ENCODE peak calls at places on chromosomes 7 and 10, in nine cellular contexts. One of them, this sample, is unnamed. For H3K36me3, the result is how much of the 10 kb centered on the place peaks cover.

GRCh38 chr10:90964781-90965462 is 44.0 kb upstream of the ANKRD1 start:
- DNase-seq in IMR-90: no peak
- DNase-seq in body of pancreas: no peak
- DNase-seq in right lobe of liver: no peak
- DNase-seq in SK-N-SH: peak
- DNase-seq in OCI-LY7: no peak
- DNase-seq in upper lobe of right lung: no peak
- DNase-seq in fibroblast of lung: peak
- DNase-seq in left ventricle myocardium inferior: peak
- DNase-seq in this sample: no peak

GRCh38 chr7:139591550-139592195 is 68.2 kb downstream of the CLEC2L start:
- DNase-seq in body of pancreas: no peak
- DNase-seq in SK-N-SH: no peak
- DNase-seq in IMR-90: no peak
- DNase-seq in fibroblast of lung: no peak
- DNase-seq in right lobe of liver: no peak
- DNase-seq in upper lobe of right lung: no peak
- DNase-seq in OCI-LY7: no peak
- DNase-seq in left ventricle myocardium inferior: no peak
- DNase-seq in this sample: no peak

GRCh38 chr7:38425509-38425908 is 152.1 kb upstream of the TARP start:
- DNase-seq in body of pancreas: no peak
- DNase-seq in left ventricle myocardium inferior: no peak
- DNase-seq in upper lobe of right lung: no peak
- DNase-seq in right lobe of liver: no peak
- DNase-seq in OCI-LY7: peak
- DNase-seq in IMR-90: no peak
- DNase-seq in SK-N-SH: no peak
- DNase-seq in fibroblast of lung: no peak
- DNase-seq in this sample: no peak

GRCh38 chr10:66752714-66753113 is 173.1 kb upstream of the LRRTM3 start:
- DNase-seq in SK-N-SH: no peak
- DNase-seq in fibroblast of lung: peak
- DNase-seq in left ventricle myocardium inferior: no peak
- DNase-seq in OCI-LY7: no peak
- DNase-seq in right lobe of liver: no peak
- DNase-seq in body of pancreas: no peak
- DNase-seq in upper lobe of right lung: no peak
- DNase-seq in IMR-90: peak
- DNase-seq in this sample: no peak

GRCh38 chr10:14545827-14546226 is 215.1 kb upstream of the FRMD4A start:
- DNase-seq in left ventricle myocardium inferior: no peak
- DNase-seq in upper lobe of right lung: no peak
- DNase-seq in right lobe of liver: no peak
- DNase-seq in SK-N-SH: no peak
- DNase-seq in fibroblast of lung: peak
- DNase-seq in OCI-LY7: peak
- DNase-seq in IMR-90: peak
- DNase-seq in body of pancreas: no peak
- DNase-seq in this sample: no peak

GRCh38 chr10:69885379-69886156 is 83.9 kb downstream of the COL13A1 start:
- DNase-seq in IMR-90: peak
- DNase-seq in left ventricle myocardium inferior: no peak
- DNase-seq in fibroblast of lung: no peak
- DNase-seq in SK-N-SH: peak
- DNase-seq in body of pancreas: no peak
- DNase-seq in upper lobe of right lung: no peak
- DNase-seq in right lobe of liver: no peak
- DNase-seq in OCI-LY7: peak
- DNase-seq in this sample: no peak

GRCh38 chr10:25498645-25499044 is 323.8 kb downstream of the GPR158 start:
- DNase-seq in fibroblast of lung: no peak
- DNase-seq in upper lobe of right lung: no peak
- DNase-seq in OCI-LY7: no peak
- DNase-seq in left ventricle myocardium inferior: no peak
- DNase-seq in right lobe of liver: no peak
- DNase-seq in body of pancreas: no peak
- DNase-seq in IMR-90: no peak
- DNase-seq in SK-N-SH: no peak
- DNase-seq in this sample: no peak

GRCh38 chr10:60480865-60481563 is 91.3 kb upstream of the ANK3 start:
- DNase-seq in right lobe of liver: no peak
- DNase-seq in OCI-LY7: no peak
- DNase-seq in fibroblast of lung: peak
- DNase-seq in upper lobe of right lung: no peak
- DNase-seq in body of pancreas: peak
- DNase-seq in SK-N-SH: no peak
- DNase-seq in left ventricle myocardium inferior: no peak
- DNase-seq in IMR-90: peak
- DNase-seq in this sample: no peak

GRCh38 chr7:115191506-115191905 is 269.6 kb downstream of the MDFIC start:
- DNase-seq in left ventricle myocardium inferior: no peak
- DNase-seq in fibroblast of lung: no peak
- DNase-seq in IMR-90: peak
- DNase-seq in SK-N-SH: no peak
- DNase-seq in body of pancreas: no peak
- DNase-seq in OCI-LY7: no peak
- DNase-seq in right lobe of liver: no peak
- DNase-seq in upper lobe of right lung: no peak
- DNase-seq in this sample: no peak

GRCh38 chr10:133326745-133327650 is 9.7 kb downstream of the CALY start:
- DNase-seq in OCI-LY7: no peak
- DNase-seq in left ventricle myocardium inferior: no peak
- DNase-seq in right lobe of liver: no peak
- DNase-seq in SK-N-SH: no peak
- DNase-seq in fibroblast of lung: peak
- DNase-seq in upper lobe of right lung: no peak
- DNase-seq in body of pancreas: no peak
- DNase-seq in IMR-90: peak
- DNase-seq in this sample: no peak

GRCh38 chr7:105024734-105025133 is 10.7 kb downstream of the KMT2E start:
- DNase-seq in SK-N-SH: no peak
- DNase-seq in fibroblast of lung: peak
- DNase-seq in OCI-LY7: no peak
- DNase-seq in body of pancreas: no peak
- DNase-seq in IMR-90: peak
- DNase-seq in left ventricle myocardium inferior: no peak
- DNase-seq in upper lobe of right lung: no peak
- DNase-seq in right lobe of liver: no peak
- DNase-seq in this sample: no peak

GRCh38 chr7:139602143-139602722 is 78.7 kb downstream of the CLEC2L start:
- DNase-seq in OCI-LY7: peak
- DNase-seq in SK-N-SH: peak
- DNase-seq in IMR-90: peak
- DNase-seq in upper lobe of right lung: no peak
- DNase-seq in fibroblast of lung: peak
- DNase-seq in left ventricle myocardium inferior: no peak
- DNase-seq in body of pancreas: no peak
- DNase-seq in right lobe of liver: peak
- DNase-seq in this sample: no peak

GRCh38 chr10:29315814-29316213 is 26.9 kb downstream of the LYZL1 start:
- DNase-seq in upper lobe of right lung: no peak
- DNase-seq in fibroblast of lung: no peak
- DNase-seq in right lobe of liver: no peak
- DNase-seq in body of pancreas: no peak
- DNase-seq in IMR-90: no peak
- DNase-seq in OCI-LY7: no peak
- DNase-seq in SK-N-SH: no peak
- DNase-seq in left ventricle myocardium inferior: no peak
- DNase-seq in this sample: no peak

DNA sequence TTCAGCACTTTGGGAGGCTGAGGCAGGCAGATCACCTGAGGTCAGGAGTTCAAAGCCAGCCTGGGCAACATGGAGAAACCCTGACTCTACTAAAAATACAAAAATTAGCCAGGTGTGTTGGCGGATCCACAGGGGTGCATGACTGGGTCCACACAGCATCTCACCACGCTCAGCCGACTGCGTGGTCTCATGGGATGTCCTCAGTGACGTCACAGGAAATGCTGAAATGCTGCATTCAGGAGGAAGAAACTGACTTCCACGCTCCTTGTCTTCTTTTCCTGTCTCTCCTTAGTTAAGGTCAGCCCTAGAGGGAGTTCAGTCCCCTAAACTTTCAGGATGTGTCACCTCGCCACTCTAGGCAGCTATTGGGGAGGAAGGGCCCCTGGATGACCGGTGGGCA is 42.9 kb downstream of the XRCC2 start:
- DNase-seq in left ventricle myocardium inferior: no peak
- DNase-seq in body of pancreas: no peak
- DNase-seq in SK-N-SH: no peak
- DNase-seq in fibroblast of lung: no peak
- DNase-seq in IMR-90: no peak
- DNase-seq in right lobe of liver: no peak
- DNase-seq in OCI-LY7: no peak
- DNase-seq in upper lobe of right lung: no peak
- DNase-seq in this sample: no peak
- H3K36me3 ChIP-seq in left ventricle myocardium inferior: under half
- H3K36me3 ChIP-seq in body of pancreas: under half
- H3K36me3 ChIP-seq in SK-N-SH: under half
- H3K36me3 ChIP-seq in fibroblast of lung: under half
- H3K36me3 ChIP-seq in IMR-90: under half
- H3K36me3 ChIP-seq in right lobe of liver: under half
- H3K36me3 ChIP-seq in OCI-LY7: under half
- H3K36me3 ChIP-seq in upper lobe of right lung: under half
- H3K36me3 ChIP-seq in this sample: under half

DNA sequence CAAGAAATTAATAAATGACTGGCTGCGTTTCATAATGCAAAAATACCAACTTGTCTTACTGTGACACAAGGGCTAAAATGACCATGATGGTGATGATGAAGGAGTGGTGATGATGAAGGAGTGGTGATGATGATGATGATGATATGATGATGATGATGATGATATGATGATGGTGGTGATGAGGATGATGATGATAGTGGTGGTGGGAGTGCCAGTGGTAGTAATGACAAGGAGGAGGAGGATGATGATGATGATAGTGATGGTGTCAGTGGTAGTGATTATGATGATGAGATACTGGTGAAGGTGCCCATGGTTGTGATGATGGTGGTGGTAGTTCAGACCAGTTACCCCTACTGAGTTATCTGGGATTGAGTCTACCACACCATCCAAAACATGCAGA is 265.9 kb downstream of the FGFR2 start:
- DNase-seq in SK-N-SH: no peak
- DNase-seq in upper lobe of right lung: no peak
- DNase-seq in body of pancreas: no peak
- DNase-seq in right lobe of liver: no peak
- DNase-seq in left ventricle myocardium inferior: no peak
- DNase-seq in IMR-90: no peak
- DNase-seq in fibroblast of lung: no peak
- DNase-seq in OCI-LY7: no peak
- DNase-seq in this sample: no peak
- H3K4me3 ChIP-seq in SK-N-SH: no peak
- H3K4me3 ChIP-seq in upper lobe of right lung: no peak
- H3K4me3 ChIP-seq in body of pancreas: no peak
- H3K4me3 ChIP-seq in right lobe of liver: no peak
- H3K4me3 ChIP-seq in left ventricle myocardium inferior: no peak
- H3K4me3 ChIP-seq in IMR-90: no peak
- H3K4me3 ChIP-seq in fibroblast of lung: no peak
- H3K4me3 ChIP-seq in OCI-LY7: no peak
- H3K4me3 ChIP-seq in this sample: no peak

DNA sequence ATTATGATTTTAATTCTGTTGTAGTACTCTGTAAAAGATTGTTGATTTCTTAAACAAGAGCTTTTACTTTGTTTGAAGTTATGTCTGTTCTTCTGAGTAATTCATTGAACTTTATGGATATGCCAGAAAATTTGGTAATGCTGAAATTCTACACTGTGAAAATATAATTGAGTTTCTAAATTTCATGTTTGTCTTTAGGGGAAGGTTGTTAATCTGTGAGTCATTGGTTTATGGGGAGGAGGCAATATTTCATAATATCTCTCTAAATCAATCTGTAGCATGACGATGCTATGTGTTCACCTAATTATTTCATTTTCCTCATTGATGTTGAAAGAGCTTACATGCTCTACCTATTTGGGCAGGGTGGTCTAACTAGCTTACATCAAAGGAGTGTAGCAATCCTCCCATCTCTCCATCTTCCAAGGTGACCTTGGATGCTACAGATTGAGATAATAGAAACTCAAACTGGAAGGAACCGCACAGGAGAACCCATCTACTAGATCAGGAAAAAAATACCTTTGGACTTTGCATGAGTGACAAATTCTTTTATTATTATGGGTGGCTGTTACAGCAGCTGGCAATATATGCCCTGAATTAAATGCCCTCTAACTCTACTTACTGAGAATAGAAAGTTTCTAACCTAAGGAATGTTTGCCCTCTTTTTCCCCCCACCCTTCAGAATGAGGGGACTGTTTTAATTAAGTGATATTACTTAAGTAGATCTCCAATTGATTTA is 8.4 kb upstream of the SNX13 start:
- DNase-seq in upper lobe of right lung: no peak
- DNase-seq in left ventricle myocardium inferior: no peak
- DNase-seq in right lobe of liver: no peak
- DNase-seq in IMR-90: peak
- DNase-seq in OCI-LY7: no peak
- DNase-seq in SK-N-SH: no peak
- DNase-seq in fibroblast of lung: no peak
- DNase-seq in body of pancreas: no peak
- DNase-seq in this sample: no peak
- H3K36me3 ChIP-seq in upper lobe of right lung: under half
- H3K36me3 ChIP-seq in left ventricle myocardium inferior: under half
- H3K36me3 ChIP-seq in right lobe of liver: under half
- H3K36me3 ChIP-seq in IMR-90: under half
- H3K36me3 ChIP-seq in OCI-LY7: under half
- H3K36me3 ChIP-seq in SK-N-SH: under half
- H3K36me3 ChIP-seq in fibroblast of lung: under half
- H3K36me3 ChIP-seq in body of pancreas: under half
- H3K36me3 ChIP-seq in this sample: under half

GRCh38 chr7:147650991-147651390 is 939.6 kb upstream of the C7orf33 start:
- DNase-seq in right lobe of liver: no peak
- DNase-seq in body of pancreas: no peak
- DNase-seq in SK-N-SH: no peak
- DNase-seq in OCI-LY7: no peak
- DNase-seq in upper lobe of right lung: no peak
- DNase-seq in left ventricle myocardium inferior: no peak
- DNase-seq in IMR-90: no peak
- DNase-seq in fibroblast of lung: no peak
- DNase-seq in this sample: no peak
- H3K4me3 ChIP-seq in right lobe of liver: no peak
- H3K4me3 ChIP-seq in body of pancreas: no peak
- H3K4me3 ChIP-seq in SK-N-SH: no peak
- H3K4me3 ChIP-seq in OCI-LY7: no peak
- H3K4me3 ChIP-seq in upper lobe of right lung: no peak
- H3K4me3 ChIP-seq in left ventricle myocardium inferior: no peak
- H3K4me3 ChIP-seq in IMR-90: no peak
- H3K4me3 ChIP-seq in fibroblast of lung: no peak
- H3K4me3 ChIP-seq in this sample: no peak

This sample was measured in mucosa of descending colon.